ENCODE peak calls at places on chromosomes 6 and 20, in four cellular contexts. J is GM06990; E is CD8-positive, alpha-beta memory T cell; R is GM12865. G is an unnamed sample.

GRCh38 chr20:45254867-45255266 is 503 bp upstream of the SLPI start:
- DNase-seq in J (no peak), E (no peak), R (peak), G (peak)

GRCh38 chr6:83878902-83879644 is 19.6 kb downstream of the CYB5R4 start:
- DNase-seq in J (no peak), E (no peak), R (no peak), G (no peak)

GRCh38 chr6:157683707-157684106 is 139.3 kb upstream of the SNX9 start:
- DNase-seq in J (no peak), E (no peak), R (no peak), G (no peak)

GRCh38 chr6:83463886-83464285 is 33.0 kb upstream of the ME1 start:
- DNase-seq in J (no peak), E (no peak), R (no peak), G (no peak)

GRCh38 chr6:134245691-134246090 is 72.2 kb downstream of the SGK1 start:
- DNase-seq in J (no peak), E (no peak), R (no peak), G (no peak)

GRCh38 chr6:21201181-21201580 is 392.4 kb upstream of the SOX4 start:
- DNase-seq in J (no peak), E (no peak), R (no peak), G (no peak)

GRCh38 chr6:41780623-41781301 is at the start of gene PRICKLE4:
- DNase-seq in J (no peak), E (no peak), R (no peak), G (peak)

GRCh38 chr6:157530724-157531168 is 149.8 kb downstream of the ZDHHC14 start:
- DNase-seq in J (no peak), E (no peak), R (no peak), G (no peak)

GRCh38 chr6:133973109-133973971 is 20.3 kb downstream of the TBPL1 start:
- DNase-seq in J (no peak), E (peak), R (peak), G (no peak)

DNA sequence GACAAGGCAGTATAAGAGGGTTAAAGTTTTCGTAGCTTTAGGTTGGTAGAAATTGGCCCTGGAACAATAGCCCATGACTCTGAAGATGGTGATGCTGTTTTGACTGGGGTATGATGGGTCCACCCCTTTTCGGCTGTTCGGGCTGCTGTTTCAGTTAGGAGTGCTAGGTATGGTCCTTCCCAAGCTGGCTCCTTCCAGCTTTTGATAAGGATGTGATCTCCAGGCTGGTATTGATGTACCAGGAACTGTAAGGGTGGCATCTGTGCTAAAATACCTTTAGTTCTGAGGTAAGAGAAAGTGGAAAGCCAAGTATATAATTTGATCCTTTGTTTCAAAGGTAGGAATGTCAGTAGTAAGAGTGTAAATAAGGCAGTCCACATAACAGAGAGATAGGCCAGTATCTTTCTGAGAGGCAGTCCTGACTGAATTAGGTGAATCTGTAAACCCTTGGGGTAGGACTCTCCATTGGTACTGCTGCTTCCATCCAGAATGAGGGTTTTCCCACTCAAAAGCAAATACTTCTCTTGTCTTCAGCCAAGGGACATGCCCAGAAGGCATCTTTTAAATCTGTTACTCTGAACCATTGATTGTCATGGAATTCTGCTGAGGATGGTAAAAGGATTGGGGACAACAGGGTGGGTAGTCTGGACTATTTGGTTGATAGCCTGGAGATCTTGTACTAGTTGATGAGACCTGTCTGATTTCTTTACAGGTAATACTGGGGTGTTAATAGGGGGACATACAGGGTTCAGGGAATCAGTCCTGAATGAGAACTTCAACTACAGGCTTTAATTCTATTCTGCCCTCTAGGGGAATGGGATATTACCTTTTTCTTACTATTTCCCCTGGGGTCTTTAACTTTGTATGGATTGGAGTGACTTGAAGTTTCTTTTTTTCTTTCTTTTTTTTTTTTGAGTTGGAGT is 6.1 kb upstream of the ZNFX1 start:
- DNase-seq in J (no peak), E (no peak), R (peak), G (no peak)
- H3K4me3 ChIP-seq in J (peak), E (peak), R (peak), G (no peak)

GRCh38 chr6:131631625-131632284 is 3.7 kb upstream of the MED23 start:
- DNase-seq in J (no peak), E (no peak), R (no peak), G (no peak)

GRCh38 chr6:131627724-131628682 is at the start of gene MED23:
- DNase-seq in J (peak), E (peak), R (peak), G (peak)

GRCh38 chr6:131628726-131629125 is 684 bp upstream of the MED23 start:
- DNase-seq in J (no peak), E (no peak), R (no peak), G (no peak)
- H3K4me3 ChIP-seq in J (no peak), E (peak), R (peak), G (no peak)

GRCh38 chr6:77368660-77369313 is 94.5 kb downstream of the HTR1B start:
- DNase-seq in J (no peak), E (no peak), R (no peak), G (peak)
- H3K4me3 ChIP-seq in J (no peak), E (no peak), R (no peak), G (peak)

DNA sequence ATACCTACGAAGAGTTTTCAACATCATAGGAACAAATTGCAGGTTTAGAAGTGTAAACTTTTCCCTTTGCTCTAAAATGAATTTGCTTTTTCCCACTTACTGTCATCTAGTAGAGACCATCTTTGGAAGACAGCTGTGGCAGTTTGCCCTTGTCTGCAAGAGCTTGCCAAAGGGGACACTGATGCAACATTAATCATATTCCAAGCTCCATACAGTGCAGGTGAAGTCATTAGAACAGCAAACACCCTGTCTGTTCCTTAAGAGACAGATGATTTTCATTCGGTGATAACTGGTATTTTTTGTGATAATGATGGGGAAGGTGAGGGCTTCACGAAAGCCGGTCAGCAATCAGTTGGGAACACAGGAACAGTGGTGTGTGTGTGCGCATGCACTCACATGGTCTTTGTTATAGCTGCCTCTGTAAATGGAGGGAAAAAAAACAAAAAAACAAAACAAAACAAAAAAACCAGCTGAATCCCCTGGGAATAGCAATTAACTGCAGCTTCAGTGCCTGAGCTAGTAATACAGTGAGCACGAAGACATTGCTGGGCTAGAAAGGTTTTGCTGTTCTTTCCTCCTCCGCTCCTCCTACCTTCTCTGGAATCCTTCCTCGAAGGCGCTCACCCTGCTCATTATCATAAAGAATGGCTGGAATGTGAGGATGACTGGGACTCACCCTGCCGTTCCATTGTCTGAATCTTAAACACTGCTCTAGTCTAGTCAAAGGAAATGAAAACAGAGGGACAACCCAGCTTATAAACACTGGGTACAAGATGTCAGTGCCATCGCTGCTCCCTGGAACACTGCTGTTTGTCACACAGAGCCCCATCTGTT is 35.2 kb upstream of the KIF13A start:
- DNase-seq in J (no peak), E (no peak), R (no peak), G (no peak)
- H3K4me3 ChIP-seq in J (no peak), E (no peak), R (no peak), G (no peak)

GRCh38 chr20:62236997-62237771 is 1.1 kb upstream of the OSBPL2 start:
- DNase-seq in J (no peak), E (no peak), R (no peak), G (no peak)

GRCh38 chr20:62236674-62236996 is 1.7 kb upstream of the OSBPL2 start:
- DNase-seq in J (no peak), E (no peak), R (no peak), G (no peak)

GRCh38 chr20:62239278-62239879 is 1.1 kb downstream of the OSBPL2 start:
- DNase-seq in J (no peak), E (no peak), R (no peak), G (no peak)

GRCh38 chr20:62238569-62239277 is 402 bp downstream of the OSBPL2 start:
- DNase-seq in J (no peak), E (no peak), R (peak), G (no peak)

DNA sequence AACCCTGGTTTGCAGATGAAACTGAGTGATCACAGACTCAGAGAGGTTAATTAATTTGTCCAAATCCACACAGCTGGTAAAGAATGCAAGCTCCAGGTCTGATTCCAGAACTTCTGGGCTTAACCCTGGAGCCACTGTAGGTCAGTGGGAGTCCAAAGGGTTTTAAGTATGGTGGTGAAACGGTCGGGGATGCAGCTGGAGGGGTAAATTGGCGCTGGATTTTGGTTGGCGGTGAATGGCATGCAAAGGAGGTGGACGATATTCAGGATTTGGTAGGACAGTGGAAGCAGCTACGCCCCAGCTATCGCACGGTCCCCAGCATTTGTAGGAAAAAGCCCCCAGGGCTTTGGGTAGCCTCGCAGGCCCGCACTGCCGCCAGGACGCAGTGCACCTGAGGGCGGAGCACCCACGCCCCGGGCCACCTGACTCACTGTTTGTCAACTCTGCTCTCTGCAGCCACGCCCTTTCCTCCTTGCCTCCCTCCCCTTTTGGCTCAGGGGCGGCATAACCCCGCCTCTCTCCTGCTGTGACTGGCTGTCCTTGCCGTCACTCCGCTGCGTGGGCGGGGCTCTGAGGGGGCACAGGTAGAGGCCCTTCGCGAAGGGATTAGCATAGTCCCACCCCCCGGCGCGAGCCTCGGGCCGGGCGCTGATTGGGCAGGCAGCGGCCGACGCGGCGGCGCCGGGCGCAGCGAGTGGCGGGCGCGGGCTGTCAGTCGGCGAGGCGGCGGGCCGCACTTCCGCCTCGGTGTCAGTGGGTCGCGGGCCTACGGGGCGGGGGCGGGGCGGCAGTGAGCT is at the start of gene OSBPL2:
- DNase-seq in J (peak), E (peak), R (peak), G (peak)
- H3K4me3 ChIP-seq in J (peak), E (peak), R (peak), G (peak)

DNA sequence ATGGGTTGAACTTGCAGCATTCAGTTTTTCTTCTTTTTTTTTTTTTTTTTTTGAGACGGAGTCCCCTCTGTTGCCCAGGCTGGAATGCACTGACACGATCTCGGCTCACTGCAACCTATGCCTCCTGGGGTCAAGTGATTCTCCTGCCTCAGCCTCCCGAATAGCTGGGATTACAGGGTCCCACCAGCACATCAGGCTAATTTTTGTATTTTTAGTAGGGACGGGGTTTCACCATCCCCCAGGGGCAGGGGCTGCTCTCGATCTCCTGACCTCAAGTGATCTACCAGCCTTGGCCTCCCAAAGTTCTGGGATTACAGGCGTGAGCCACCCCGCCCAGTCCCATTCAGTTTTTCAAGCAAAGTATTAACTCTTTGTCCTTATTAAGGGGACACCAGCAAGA is 117.6 kb upstream of the PRSS16 start:
- DNase-seq in J (no peak), E (no peak), R (no peak), G (no peak)
- H3K4me3 ChIP-seq in J (peak), E (no peak), R (peak), G (no peak)

GRCh38 chr6:116779569-116780164 is 14.1 kb upstream of the FAM162B start:
- DNase-seq in J (no peak), E (no peak), R (peak), G (no peak)
- H3K4me3 ChIP-seq in J (no peak), E (no peak), R (no peak), G (no peak)

GRCh38 chr6:131629656-131630055 is 1.6 kb upstream of the MED23 start:
- DNase-seq in J (no peak), E (no peak), R (no peak), G (no peak)
- H3K4me3 ChIP-seq in J (no peak), E (no peak), R (no peak), G (no peak)

GRCh38 chr20:50517817-50518154 is 7.6 kb downstream of the PTPN1 start:
- DNase-seq in J (no peak), E (no peak), R (no peak), G (no peak)
- H3K4me3 ChIP-seq in J (peak), E (peak), R (peak), G (no peak)

G was measured in right lobe of liver.